ENCODE peak calls at places on chromosome X, in five cellular contexts. B, C, U, J and F are unnamed samples.

GRCh38 chrX:18649498-18649951 is 22.4 kb downstream of the RS1 start:
- DNase-seq in B (no peak), C (no peak), U (no peak), J (no peak), F (no peak)

GRCh38 chrX:50204364-50204899 is at the start of gene CCNB3:
- DNase-seq in B (peak), C (peak), U (peak), J (peak), F (peak)

GRCh38 chrX:96474357-96475125 is 210.1 kb upstream of the DIAPH2 start:
- DNase-seq in B (peak), C (no peak), U (no peak), J (peak), F (no peak)

GRCh38 chrX:145818522-145819075 is 970 bp downstream of the SLITRK2 start:
- DNase-seq in B (no peak), C (no peak), U (no peak), J (no peak), F (no peak)

GRCh38 chrX:155949098-155949497 is 48.4 kb upstream of the IL9R start:
- DNase-seq in B (no peak), C (no peak), U (no peak), J (no peak), F (no peak)

GRCh38 chrX:23773601-23774175 is 9.3 kb upstream of the SAT1 start:
- DNase-seq in B (no peak), C (peak), U (no peak), J (no peak), F (no peak)

GRCh38 chrX:13471269-13471668 is 98.1 kb upstream of the EGFL6 start:
- DNase-seq in B (no peak), C (no peak), U (no peak), J (no peak), F (no peak)

GRCh38 chrX:53347948-53348347 is 66.6 kb upstream of the IQSEC2 start:
- DNase-seq in B (no peak), C (no peak), U (no peak), J (no peak), F (no peak)

GRCh38 chrX:80181079-80181478 is 166.5 kb downstream of the TBX22 start:
- DNase-seq in B (no peak), C (no peak), U (no peak), J (no peak), F (no peak)

GRCh38 chrX:20372533-20372932 is 105.8 kb upstream of the RPS6KA3 start:
- DNase-seq in B (no peak), C (no peak), U (no peak), J (no peak), F (no peak)

GRCh38 chrX:13891367-13892146 is 74.7 kb upstream of the GPM6B start:
- DNase-seq in B (no peak), C (no peak), U (no peak), J (no peak), F (no peak)

GRCh38 chrX:97026406-97026805 is 142.7 kb downstream of the RPA4 start:
- DNase-seq in B (peak), C (peak), U (no peak), J (no peak), F (no peak)

GRCh38 chrX:119168104-119168503 is 40.5 kb upstream of the KIAA1210 start:
- DNase-seq in B (no peak), C (no peak), U (no peak), J (no peak), F (no peak)

GRCh38 chrX:1481636-1482529 is 29.2 kb upstream of the ASMTL start:
- DNase-seq in B (peak), C (no peak), U (no peak), J (peak), F (no peak)

GRCh38 chrX:47311857-47312774 is 58.3 kb upstream of the ZNF157 start:
- DNase-seq in B (peak), C (no peak), U (peak), J (peak), F (peak)

GRCh38 chrX:10902001-10902400 is 209.1 kb upstream of the HCCS start:
- DNase-seq in B (peak), C (no peak), U (no peak), J (peak), F (no peak)

GRCh38 chrX:110383414-110383813 is 24.8 kb downstream of the RTL9 start:
- DNase-seq in B (peak), C (no peak), U (no peak), J (peak), F (no peak)

GRCh38 chrX:65035451-65035779 is 59.2 kb upstream of the ZC4H2 start:
- DNase-seq in B (peak), C (no peak), U (peak), J (peak), F (peak)

GRCh38 chrX:133776072-133776471 is 209.3 kb downstream of the GPC3 start:
- DNase-seq in B (no peak), C (no peak), U (no peak), J (no peak), F (no peak)

GRCh38 chrX:22135994-22136684 is 104.0 kb downstream of the PHEX start:
- DNase-seq in B (peak), C (peak), U (no peak), J (peak), F (no peak)

GRCh38 chrX:45517090-45517973 is 316.7 kb upstream of the DIPK2B start:
- DNase-seq in B (peak), C (no peak), U (no peak), J (peak), F (no peak)

GRCh38 chrX:13658602-13659001 is 5.7 kb downstream of the TCEANC start:
- DNase-seq in B (peak), C (no peak), U (no peak), J (peak), F (no peak)